ENCODE peak calls at places on chromosomes 4 and X, in six cellular contexts. L is AG04450; E is GM20000; U is stimulated activated CD4-positive, alpha-beta T cell treated with anti-CD3 and anti-CD28 coated beads, Interleukin-1b, Interleukin-23, amount 100 ng/mL, for 1 hour; Q is amygdala; S is activated T-cell treated with anti-CD3 and anti-CD28 coated beads for 1 hour. D is an unnamed sample.

GRCh38 chrX:32269877-32270276 is 941.5 kb downstream of the DMD start:
- DNase-seq in E (no peak), L (no peak), U (no peak), S (no peak), Q (no peak), D (no peak)

GRCh38 chr4:36332023-36332781 is 50.8 kb downstream of the DTHD1 start:
- DNase-seq in E (no peak), U (no peak), S (no peak), Q (peak; percentile 58), L (no peak), D (no peak)

GRCh38 chrX:53093177-53093655 is 726 bp upstream of the KANTR start:
- DNase-seq in Q (peak; percentile 61), L (no peak), E (peak; percentile 71), U (peak; percentile 53), S (peak; percentile 62), D (peak; percentile 86)

GRCh38 chr4:83328486-83328885 is 6.2 kb downstream of the HPSE start:
- DNase-seq in E (no peak), L (no peak), U (no peak), Q (no peak), S (no peak), D (no peak)

GRCh38 chrX:155966876-155967275 is 30.6 kb upstream of the IL9R start:
- DNase-seq in S (peak; percentile 2), Q (no peak), E (peak; percentile 40), L (no peak), U (no peak), D (no peak)

GRCh38 chr4:107824367-107825071 is at the start of gene SGMS2:
- DNase-seq in U (peak; percentile 35), Q (peak; percentile 50), L (peak; percentile 54), E (peak; percentile 60), S (peak; percentile 2), D (peak; percentile 93)

GRCh38 chr4:139658983-139659382 is 6.6 kb upstream of the MGST2 start:
- DNase-seq in U (no peak), S (no peak), Q (no peak), E (no peak), L (no peak), D (no peak)

GRCh38 chr4:32140636-32141035 is 1420.5 kb downstream of the PCDH7 start:
- DNase-seq in U (no peak), L (peak; percentile 6), Q (no peak), S (no peak), E (no peak), D (no peak)

GRCh38 chr4:126779001-126779400 is 853.8 kb upstream of the INTU start:
- DNase-seq in E (no peak), L (no peak), S (no peak), U (no peak), Q (no peak), D (no peak)

D was measured in adrenal gland.